ENCODE peak calls at places on chromosomes 13 and 19, in five cellular contexts. One of them, this sample, is unnamed.

GRCh38 chr13:64912141-64912540 is 2318.0 kb downstream of the PCDH9 start:
- DNase-seq in AG04450: peak
- DNase-seq in activated T-cell treated with anti-CD3 and anti-CD28 coated beads for 48 hours: no peak
- DNase-seq in occipital lobe: no peak
- DNase-seq in cardiac muscle cell: peak
- DNase-seq in this sample: no peak

GRCh38 chr19:19366691-19367396 is 38.6 kb upstream of the GATAD2A start:
- DNase-seq in AG04450: peak
- DNase-seq in activated T-cell treated with anti-CD3 and anti-CD28 coated beads for 48 hours: peak
- DNase-seq in occipital lobe: no peak
- DNase-seq in cardiac muscle cell: peak
- DNase-seq in this sample: peak

GRCh38 chr19:10936661-10937084 is 8.1 kb downstream of the TIMM29 start:
- DNase-seq in AG04450: peak
- DNase-seq in activated T-cell treated with anti-CD3 and anti-CD28 coated beads for 48 hours: no peak
- DNase-seq in occipital lobe: no peak
- DNase-seq in cardiac muscle cell: peak
- DNase-seq in this sample: peak

GRCh38 chr19:7799640-7800355 is 30.2 kb upstream of the EVI5L start:
- DNase-seq in AG04450: peak
- DNase-seq in activated T-cell treated with anti-CD3 and anti-CD28 coated beads for 48 hours: peak
- DNase-seq in occipital lobe: peak
- DNase-seq in cardiac muscle cell: peak
- DNase-seq in this sample: peak

GRCh38 chr13:79589605-79590511 is 108.9 kb downstream of the NDFIP2 start:
- DNase-seq in AG04450: no peak
- DNase-seq in activated T-cell treated with anti-CD3 and anti-CD28 coated beads for 48 hours: no peak
- DNase-seq in occipital lobe: no peak
- DNase-seq in cardiac muscle cell: peak
- DNase-seq in this sample: no peak

GRCh38 chr13:40676007-40676406 is 9.6 kb upstream of the FOXO1 start:
- DNase-seq in AG04450: no peak
- DNase-seq in activated T-cell treated with anti-CD3 and anti-CD28 coated beads for 48 hours: no peak
- DNase-seq in occipital lobe: no peak
- DNase-seq in cardiac muscle cell: no peak
- DNase-seq in this sample: no peak

GRCh38 chr19:42606660-42607351 is 12.1 kb upstream of the CEACAM8 start:
- DNase-seq in AG04450: no peak
- DNase-seq in activated T-cell treated with anti-CD3 and anti-CD28 coated beads for 48 hours: peak
- DNase-seq in occipital lobe: no peak
- DNase-seq in cardiac muscle cell: peak
- DNase-seq in this sample: peak

GRCh38 chr19:51552996-51553725 is 17.9 kb upstream of the ZNF175 start:
- DNase-seq in AG04450: peak
- DNase-seq in activated T-cell treated with anti-CD3 and anti-CD28 coated beads for 48 hours: peak
- DNase-seq in occipital lobe: peak
- DNase-seq in cardiac muscle cell: peak
- DNase-seq in this sample: peak

GRCh38 chr19:54420383-54421168 is 5.3 kb downstream of the TTYH1 start:
- DNase-seq in AG04450: no peak
- DNase-seq in activated T-cell treated with anti-CD3 and anti-CD28 coated beads for 48 hours: no peak
- DNase-seq in occipital lobe: peak
- DNase-seq in cardiac muscle cell: peak
- DNase-seq in this sample: no peak

GRCh38 chr13:40600145-40600751 is 66.2 kb downstream of the FOXO1 start:
- DNase-seq in AG04450: no peak
- DNase-seq in activated T-cell treated with anti-CD3 and anti-CD28 coated beads for 48 hours: peak
- DNase-seq in occipital lobe: no peak
- DNase-seq in cardiac muscle cell: no peak
- DNase-seq in this sample: peak

GRCh38 chr19:1312732-1313694 is 27.3 kb downstream of the EFNA2 start:
- DNase-seq in AG04450: peak
- DNase-seq in activated T-cell treated with anti-CD3 and anti-CD28 coated beads for 48 hours: no peak
- DNase-seq in occipital lobe: no peak
- DNase-seq in cardiac muscle cell: peak
- DNase-seq in this sample: no peak

GRCh38 chr19:14985133-14985532 is 5.5 kb upstream of the SLC1A6 start:
- DNase-seq in AG04450: no peak
- DNase-seq in activated T-cell treated with anti-CD3 and anti-CD28 coated beads for 48 hours: no peak
- DNase-seq in occipital lobe: no peak
- DNase-seq in cardiac muscle cell: no peak
- DNase-seq in this sample: no peak

GRCh38 chr19:19554074-19555023 is 16.3 kb downstream of the CILP2 start:
- DNase-seq in AG04450: no peak
- DNase-seq in activated T-cell treated with anti-CD3 and anti-CD28 coated beads for 48 hours: peak
- DNase-seq in occipital lobe: no peak
- DNase-seq in cardiac muscle cell: peak
- DNase-seq in this sample: peak

GRCh38 chr19:18059902-18060301 is 26.8 kb downstream of the IL12RB1 start:
- DNase-seq in AG04450: no peak
- DNase-seq in activated T-cell treated with anti-CD3 and anti-CD28 coated beads for 48 hours: no peak
- DNase-seq in occipital lobe: no peak
- DNase-seq in cardiac muscle cell: no peak
- DNase-seq in this sample: no peak

GRCh38 chr13:79907527-79907926 is 426.6 kb downstream of the NDFIP2 start:
- DNase-seq in AG04450: no peak
- DNase-seq in activated T-cell treated with anti-CD3 and anti-CD28 coated beads for 48 hours: no peak
- DNase-seq in occipital lobe: no peak
- DNase-seq in cardiac muscle cell: no peak
- DNase-seq in this sample: no peak

GRCh38 chr13:67117010-67117550 is 113.1 kb downstream of the PCDH9 start:
- DNase-seq in AG04450: no peak
- DNase-seq in activated T-cell treated with anti-CD3 and anti-CD28 coated beads for 48 hours: no peak
- DNase-seq in occipital lobe: no peak
- DNase-seq in cardiac muscle cell: peak
- DNase-seq in this sample: no peak

GRCh38 chr13:97758317-97758716 is 195.2 kb upstream of the IPO5 start:
- DNase-seq in AG04450: no peak
- DNase-seq in activated T-cell treated with anti-CD3 and anti-CD28 coated beads for 48 hours: no peak
- DNase-seq in occipital lobe: no peak
- DNase-seq in cardiac muscle cell: peak
- DNase-seq in this sample: no peak

GRCh38 chr19:46944918-46945628 is 74.6 kb upstream of the NPAS1 start:
- DNase-seq in AG04450: no peak
- DNase-seq in activated T-cell treated with anti-CD3 and anti-CD28 coated beads for 48 hours: no peak
- DNase-seq in occipital lobe: peak
- DNase-seq in cardiac muscle cell: peak
- DNase-seq in this sample: no peak

GRCh38 chr19:40217027-40217810 is 965 bp downstream of the TTC9B start:
- DNase-seq in AG04450: no peak
- DNase-seq in activated T-cell treated with anti-CD3 and anti-CD28 coated beads for 48 hours: no peak
- DNase-seq in occipital lobe: no peak
- DNase-seq in cardiac muscle cell: no peak
- DNase-seq in this sample: peak

GRCh38 chr13:34076943-34077703 is 259.2 kb downstream of the RFC3 start:
- DNase-seq in AG04450: no peak
- DNase-seq in activated T-cell treated with anti-CD3 and anti-CD28 coated beads for 48 hours: no peak
- DNase-seq in occipital lobe: no peak
- DNase-seq in cardiac muscle cell: peak
- DNase-seq in this sample: no peak

GRCh38 chr13:41833851-41834250 is 127.1 kb downstream of the VWA8 start:
- DNase-seq in AG04450: no peak
- DNase-seq in activated T-cell treated with anti-CD3 and anti-CD28 coated beads for 48 hours: no peak
- DNase-seq in occipital lobe: no peak
- DNase-seq in cardiac muscle cell: no peak
- DNase-seq in this sample: no peak

GRCh38 chr19:29964171-29964570 is 22.1 kb downstream of the URI1 start:
- DNase-seq in AG04450: no peak
- DNase-seq in activated T-cell treated with anti-CD3 and anti-CD28 coated beads for 48 hours: no peak
- DNase-seq in occipital lobe: no peak
- DNase-seq in cardiac muscle cell: peak
- DNase-seq in this sample: no peak

GRCh38 chr19:5460748-5461147 is 5.5 kb downstream of the ZNRF4 start:
- DNase-seq in AG04450: no peak
- DNase-seq in activated T-cell treated with anti-CD3 and anti-CD28 coated beads for 48 hours: no peak
- DNase-seq in occipital lobe: no peak
- DNase-seq in cardiac muscle cell: no peak
- DNase-seq in this sample: no peak

GRCh38 chr19:19386373-19386869 is 19.1 kb upstream of the GATAD2A start:
- DNase-seq in AG04450: no peak
- DNase-seq in activated T-cell treated with anti-CD3 and anti-CD28 coated beads for 48 hours: no peak
- DNase-seq in occipital lobe: no peak
- DNase-seq in cardiac muscle cell: no peak
- DNase-seq in this sample: no peak

GRCh38 chr19:18109731-18110671 is 12.4 kb downstream of the MAST3 start:
- DNase-seq in AG04450: no peak
- DNase-seq in activated T-cell treated with anti-CD3 and anti-CD28 coated beads for 48 hours: peak
- DNase-seq in occipital lobe: peak
- DNase-seq in cardiac muscle cell: no peak
- DNase-seq in this sample: peak

GRCh38 chr19:28605501-28606268 is 607.3 kb downstream of the UQCRFS1 start:
- DNase-seq in AG04450: no peak
- DNase-seq in activated T-cell treated with anti-CD3 and anti-CD28 coated beads for 48 hours: no peak
- DNase-seq in occipital lobe: no peak
- DNase-seq in cardiac muscle cell: no peak
- DNase-seq in this sample: no peak

GRCh38 chr13:40496035-40496810 is 170.2 kb downstream of the FOXO1 start:
- DNase-seq in AG04450: no peak
- DNase-seq in activated T-cell treated with anti-CD3 and anti-CD28 coated beads for 48 hours: no peak
- DNase-seq in occipital lobe: no peak
- DNase-seq in cardiac muscle cell: no peak
- DNase-seq in this sample: no peak

GRCh38 chr13:94329754-94330551 is 149.5 kb downstream of the DCT start:
- DNase-seq in AG04450: peak
- DNase-seq in activated T-cell treated with anti-CD3 and anti-CD28 coated beads for 48 hours: no peak
- DNase-seq in occipital lobe: no peak
- DNase-seq in cardiac muscle cell: peak
- DNase-seq in this sample: no peak

GRCh38 chr13:51663980-51664957 is 80.0 kb downstream of the WDFY2 start:
- DNase-seq in AG04450: no peak
- DNase-seq in activated T-cell treated with anti-CD3 and anti-CD28 coated beads for 48 hours: no peak
- DNase-seq in occipital lobe: no peak
- DNase-seq in cardiac muscle cell: peak
- DNase-seq in this sample: no peak

GRCh38 chr13:112614835-112615234 is 26.9 kb upstream of the TUBGCP3 start:
- DNase-seq in AG04450: no peak
- DNase-seq in activated T-cell treated with anti-CD3 and anti-CD28 coated beads for 48 hours: no peak
- DNase-seq in occipital lobe: no peak
- DNase-seq in cardiac muscle cell: no peak
- DNase-seq in this sample: no peak

GRCh38 chr13:51804295-51805172 is 571 bp upstream of the DHRS12 start:
- DNase-seq in AG04450: no peak
- DNase-seq in activated T-cell treated with anti-CD3 and anti-CD28 coated beads for 48 hours: no peak
- DNase-seq in occipital lobe: no peak
- DNase-seq in cardiac muscle cell: no peak
- DNase-seq in this sample: peak

GRCh38 chr13:49315036-49315565 is 67.4 kb downstream of the CDADC1 start:
- DNase-seq in AG04450: no peak
- DNase-seq in activated T-cell treated with anti-CD3 and anti-CD28 coated beads for 48 hours: no peak
- DNase-seq in occipital lobe: no peak
- DNase-seq in cardiac muscle cell: no peak
- DNase-seq in this sample: no peak

GRCh38 chr19:50482271-50482855 is 5.7 kb upstream of the GARIN5A start:
- DNase-seq in AG04450: no peak
- DNase-seq in activated T-cell treated with anti-CD3 and anti-CD28 coated beads for 48 hours: no peak
- DNase-seq in occipital lobe: no peak
- DNase-seq in cardiac muscle cell: no peak
- DNase-seq in this sample: no peak

GRCh38 chr19:48415395-48415794 is 21.9 kb downstream of the GRIN2D start:
- DNase-seq in AG04450: no peak
- DNase-seq in activated T-cell treated with anti-CD3 and anti-CD28 coated beads for 48 hours: peak
- DNase-seq in occipital lobe: peak
- DNase-seq in cardiac muscle cell: peak
- DNase-seq in this sample: peak

GRCh38 chr13:36862002-36862706 is 43.1 kb downstream of the RFXAP start:
- DNase-seq in AG04450: no peak
- DNase-seq in activated T-cell treated with anti-CD3 and anti-CD28 coated beads for 48 hours: no peak
- DNase-seq in occipital lobe: no peak
- DNase-seq in cardiac muscle cell: peak
- DNase-seq in this sample: no peak

GRCh38 chr19:43476606-43477005 is 11.2 kb upstream of the LYPD3 start:
- DNase-seq in AG04450: peak
- DNase-seq in activated T-cell treated with anti-CD3 and anti-CD28 coated beads for 48 hours: no peak
- DNase-seq in occipital lobe: no peak
- DNase-seq in cardiac muscle cell: peak
- DNase-seq in this sample: no peak

GRCh38 chr19:4650159-4650558 is 10.8 kb downstream of the TNFAIP8L1 start:
- DNase-seq in AG04450: no peak
- DNase-seq in activated T-cell treated with anti-CD3 and anti-CD28 coated beads for 48 hours: no peak
- DNase-seq in occipital lobe: no peak
- DNase-seq in cardiac muscle cell: no peak
- DNase-seq in this sample: no peak

GRCh38 chr13:46295531-46296464 is 84.1 kb downstream of the LRRC63 start:
- DNase-seq in AG04450: peak
- DNase-seq in activated T-cell treated with anti-CD3 and anti-CD28 coated beads for 48 hours: no peak
- DNase-seq in occipital lobe: no peak
- DNase-seq in cardiac muscle cell: peak
- DNase-seq in this sample: peak